ENCODE peak calls at places on chromosome 18, in six cellular contexts. C is left ventricle myocardium superior; V is activated naive CD8-positive, alpha-beta T cell treated with anti-CD3 and anti-CD28 coated beads, Interleukin-2, amount 50 U/mL, for 16 hours; D is uterus; U is stimulated activated CD4-positive, alpha-beta T cell treated with anti-CD3 and anti-CD28 coated beads, Interleukin-12 subunit alpha, Interleukin-12 subunit beta, amount 100 ng/mL, for 24 hours; A is hypothalamus. W is an unnamed sample.

GRCh38 chr18:78890388-78890787 is 89.2 kb upstream of the SALL3 start:
- DNase-seq in U (no peak), D (no peak), V (no peak), A (no peak), C (no peak), W (no peak)

GRCh38 chr18:12014521-12014920 is 33.2 kb downstream of the IMPA2 start:
- DNase-seq in V (no peak), A (no peak), C (no peak), U (no peak), D (no peak), W (no peak)

GRCh38 chr18:49667462-49667861 is 105.6 kb downstream of the LIPG start:
- DNase-seq in U (no peak), C (no peak), D (no peak), A (no peak), V (no peak), W (no peak)

GRCh38 chr18:12271376-12272235 is 17.4 kb downstream of the CIDEA start:
- DNase-seq in V (peak), A (peak), U (peak), C (peak), D (peak), W (peak)

GRCh38 chr18:42742976-42743755 is 372.3 kb downstream of the RIT2 start:
- DNase-seq in A (no peak), U (no peak), V (no peak), D (no peak), C (no peak), W (no peak)

GRCh38 chr18:7084080-7084765 is 33.4 kb downstream of the LAMA1 start:
- DNase-seq in C (no peak), D (no peak), U (no peak), V (no peak), A (no peak), W (no peak)

GRCh38 chr18:21996261-21996892 is 173.0 kb upstream of the GATA6 start:
- DNase-seq in V (no peak), D (peak), C (peak), A (no peak), U (no peak), W (no peak)

GRCh38 chr18:59783138-59783537 is 85.9 kb upstream of the CCBE1 start:
- DNase-seq in A (no peak), U (no peak), C (no peak), V (no peak), D (no peak), W (no peak)

GRCh38 chr18:74375999-74376398 is 60.4 kb downstream of the C18orf63 start:
- DNase-seq in V (no peak), A (no peak), C (no peak), U (no peak), D (no peak), W (no peak)

GRCh38 chr18:13618760-13619438 is 107.5 kb downstream of the FAM210A start:
- DNase-seq in U (no peak), C (no peak), D (no peak), A (no peak), V (no peak), W (no peak)

GRCh38 chr18:48475635-48476549 is 62.9 kb upstream of the CTIF start:
- DNase-seq in A (no peak), V (no peak), U (no peak), C (no peak), D (peak), W (no peak)

GRCh38 chr18:3758531-3758930 is 308.6 kb downstream of the TGIF1 start:
- DNase-seq in U (no peak), C (no peak), A (no peak), D (no peak), V (no peak), W (no peak)

GRCh38 chr18:63422862-63423304 is 607 bp upstream of the VPS4B start:
- DNase-seq in U (no peak), C (no peak), V (no peak), D (no peak), A (no peak), W (no peak)

GRCh38 chr18:22550366-22550765 is 132.7 kb upstream of the CTAGE1 start:
- DNase-seq in V (no peak), C (no peak), U (no peak), A (no peak), D (no peak), W (no peak)

GRCh38 chr18:74817576-74817975 is 219.9 kb downstream of the ZNF407 start:
- DNase-seq in U (no peak), C (no peak), V (no peak), A (no peak), D (no peak), W (no peak)

GRCh38 chr18:76452357-76452756 is 42.7 kb downstream of the ZNF516 start:
- DNase-seq in U (no peak), C (no peak), D (no peak), A (no peak), V (no peak), W (no peak)

GRCh38 chr18:73038336-73038735 is 170.5 kb upstream of the NETO1 start:
- DNase-seq in V (no peak), C (no peak), D (no peak), A (no peak), U (no peak), W (no peak)

GRCh38 chr18:41312241-41312590 is 642.8 kb upstream of the PIK3C3 start:
- DNase-seq in C (no peak), U (no peak), A (no peak), V (no peak), D (no peak), W (no peak)

GRCh38 chr18:27073404-27073830 is 111.7 kb downstream of the CHST9 start:
- DNase-seq in V (no peak), D (no peak), U (no peak), A (no peak), C (no peak), W (no peak)

GRCh38 chr18:58132595-58133191 is 88.7 kb downstream of the NEDD4L start:
- DNase-seq in V (no peak), D (no peak), A (no peak), U (no peak), C (no peak), W (no peak)

GRCh38 chr18:73696171-73696570 is 451.5 kb downstream of the FBXO15 start:
- DNase-seq in D (no peak), C (no peak), V (no peak), U (no peak), A (no peak), W (no peak)

GRCh38 chr18:51255694-51256093 is 58.2 kb upstream of the MEX3C start:
- DNase-seq in A (no peak), D (no peak), V (no peak), U (no peak), C (no peak), W (no peak)

GRCh38 chr18:75203456-75204261 is 5.3 kb downstream of the PTGR3 start:
- DNase-seq in U (no peak), C (peak), V (no peak), A (no peak), D (no peak), W (no peak)

GRCh38 chr18:54712315-54712714 is 116.0 kb upstream of the RAB27B start:
- DNase-seq in A (no peak), C (no peak), U (no peak), D (no peak), V (no peak), W (no peak)

GRCh38 chr18:73614812-73615211 is 532.8 kb downstream of the FBXO15 start:
- DNase-seq in C (no peak), V (no peak), A (no peak), D (no peak), U (no peak), W (no peak)

GRCh38 chr18:24926649-24927048 is 425.3 kb downstream of the ZNF521 start:
- DNase-seq in D (no peak), A (no peak), C (no peak), U (no peak), V (no peak), W (no peak)

GRCh38 chr18:63730788-63731187 is 28.0 kb downstream of the SERPINB11 start:
- DNase-seq in U (no peak), V (no peak), D (no peak), C (no peak), A (no peak), W (no peak)

GRCh38 chr18:33716061-33716683 is 138.2 kb downstream of the ASXL3 start:
- DNase-seq in U (no peak), A (no peak), D (no peak), C (no peak), V (no peak), W (no peak)

GRCh38 chr18:22432672-22433137 is 15.0 kb upstream of the CTAGE1 start:
- DNase-seq in V (no peak), U (no peak), A (no peak), C (peak), D (peak), W (no peak)

GRCh38 chr18:73615506-73615905 is 532.1 kb downstream of the FBXO15 start:
- DNase-seq in C (no peak), V (no peak), U (no peak), D (no peak), A (no peak), W (no peak)